ENCODE peak calls at places on chromosomes 2 and 18, in six cellular contexts. N, T, W, H, R and G are unnamed samples. For H4K20me1, the result is how much of the 10 kb centered on the place peaks cover.

GRCh38 chr18:73283788-73284187 is 416.0 kb upstream of the NETO1 start:
- DNase-seq in N (peak), T (no peak), W (no peak), H (peak), R (peak), G (no peak)

GRCh38 chr2:74942263-74942662 is 16.2 kb upstream of the POLE4 start:
- DNase-seq in N (no peak), T (no peak), W (no peak), H (no peak), R (no peak), G (no peak)

GRCh38 chr18:44859751-44860458 is 179.2 kb downstream of the SETBP1 start:
- DNase-seq in N (no peak), T (no peak), W (no peak), H (no peak), R (no peak), G (no peak)

GRCh38 chr2:159555651-159556392 is 60.5 kb downstream of the BAZ2B start:
- DNase-seq in N (no peak), T (no peak), W (no peak), H (no peak), R (no peak), G (no peak)

GRCh38 chr2:159225025-159226016 is 61.2 kb downstream of the WDSUB1 start:
- DNase-seq in N (no peak), T (no peak), W (no peak), H (no peak), R (no peak), G (no peak)

GRCh38 chr18:69843047-69843446 is 104.6 kb downstream of the CD226 start:
- DNase-seq in N (no peak), T (no peak), W (no peak), H (no peak), R (no peak), G (no peak)

GRCh38 chr2:174682578-174683391 is 81.5 kb downstream of the CHRNA1 start:
- DNase-seq in N (peak), T (peak), W (no peak), H (peak), R (no peak), G (no peak)

GRCh38 chr2:241858206-241859016 is at the start of gene PDCD1:
- DNase-seq in N (no peak), T (peak), W (peak), H (no peak), R (no peak), G (no peak)

GRCh38 chr2:9110893-9111569 is 95.6 kb upstream of the ASAP2 start:
- DNase-seq in N (peak), T (no peak), W (no peak), H (peak), R (peak), G (no peak)

GRCh38 chr2:42957109-42958035 is 165.0 kb upstream of the HAAO start:
- DNase-seq in N (peak), T (no peak), W (peak), H (peak), R (peak), G (peak)

GRCh38 chr18:23380001-23380550 is 73.0 kb upstream of the RIOK3 start:
- DNase-seq in N (peak), T (no peak), W (no peak), H (peak), R (peak), G (peak)

GRCh38 chr2:231068525-231069222 is 12.0 kb downstream of the PSMD1 start:
- DNase-seq in N (peak), T (no peak), W (peak), H (peak), R (peak), G (peak)

GRCh38 chr2:29518988-29519925 is 402.1 kb downstream of the ALK start:
- DNase-seq in N (peak), T (no peak), W (no peak), H (peak), R (peak), G (no peak)

GRCh38 chr2:132692816-132693215 is 22.8 kb upstream of the LYPD1 start:
- DNase-seq in N (peak), T (no peak), W (no peak), H (peak), R (peak), G (no peak)

GRCh38 chr2:143742631-143743030 is 613.4 kb downstream of the ARHGAP15 start:
- DNase-seq in N (peak), T (no peak), W (no peak), H (no peak), R (no peak), G (no peak)

GRCh38 chr2:7633556-7634153 is 716.4 kb downstream of the RNF144A start:
- DNase-seq in N (no peak), T (no peak), W (no peak), H (no peak), R (no peak), G (no peak)

GRCh38 chr18:3554091-3554601 is 104.2 kb downstream of the TGIF1 start:
- DNase-seq in N (no peak), T (no peak), W (peak), H (peak), R (peak), G (no peak)

GRCh38 chr2:177131858-177132257 is 80.7 kb upstream of the HNRNPA3 start:
- DNase-seq in N (no peak), T (no peak), W (no peak), H (no peak), R (no peak), G (no peak)

GRCh38 chr2:105410554-105410953 is 11.7 kb upstream of the FHL2 start:
- DNase-seq in N (peak), T (no peak), W (no peak), H (peak), R (peak), G (no peak)

GRCh38 chr2:129467941-129468340 is 511.5 kb upstream of the RAB6C start:
- DNase-seq in N (no peak), T (no peak), W (no peak), H (no peak), R (no peak), G (no peak)

GRCh38 chr2:169089182-169089581 is 19.8 kb downstream of the DHRS9 start:
- DNase-seq in N (no peak), T (no peak), W (no peak), H (no peak), R (no peak), G (no peak)

GRCh38 chr18:73688161-73688560 is 459.5 kb downstream of the FBXO15 start:
- DNase-seq in N (no peak), T (no peak), W (no peak), H (peak), R (peak), G (no peak)

GRCh38 chr2:101809656-101810055 is 112.1 kb downstream of the MAP4K4 start:
- DNase-seq in N (peak), T (no peak), W (no peak), H (peak), R (no peak), G (no peak)

GRCh38 chr18:58896734-58897508 is 32.2 kb downstream of the ZNF532 start:
- DNase-seq in N (no peak), T (no peak), W (no peak), H (no peak), R (no peak), G (no peak)

GRCh38 chr2:195406886-195407603 is 250.0 kb upstream of the SLC39A10 start:
- DNase-seq in N (peak), T (no peak), W (peak), H (peak), R (peak), G (no peak)

GRCh38 chr2:218776488-218776887 is 5.5 kb upstream of the CYP27A1 start:
- DNase-seq in N (no peak), T (no peak), W (no peak), H (no peak), R (no peak), G (no peak)

GRCh38 chr2:28896906-28897305 is 2.4 kb downstream of the WDR43 start:
- DNase-seq in N (peak), T (no peak), W (no peak), H (peak), R (peak), G (peak)

GRCh38 chr2:40256649-40257048 is 195.2 kb downstream of the SLC8A1 start:
- DNase-seq in N (no peak), T (no peak), W (peak), H (no peak), R (no peak), G (no peak)

GRCh38 chr2:226446406-226447001 is 353.1 kb downstream of the IRS1 start:
- DNase-seq in N (peak), T (no peak), W (no peak), H (peak), R (peak), G (no peak)

GRCh38 chr2:206432432-206433082 is 10.8 kb upstream of the ADAM23 start:
- DNase-seq in N (no peak), T (no peak), W (no peak), H (no peak), R (no peak), G (no peak)

GRCh38 chr2:85791704-85792565 is 38.1 kb downstream of the ATOH8 start:
- DNase-seq in N (no peak), T (no peak), W (no peak), H (no peak), R (no peak), G (no peak)

GRCh38 chr18:76801567-76802505 is 20.5 kb upstream of the ZNF236 start:
- DNase-seq in N (peak), T (peak), W (peak), H (peak), R (no peak), G (peak)

GRCh38 chr2:70069049-70069448 is 18.2 kb upstream of the PCBP1 start:
- DNase-seq in N (peak), T (peak), W (peak), H (peak), R (peak), G (peak)

DNA sequence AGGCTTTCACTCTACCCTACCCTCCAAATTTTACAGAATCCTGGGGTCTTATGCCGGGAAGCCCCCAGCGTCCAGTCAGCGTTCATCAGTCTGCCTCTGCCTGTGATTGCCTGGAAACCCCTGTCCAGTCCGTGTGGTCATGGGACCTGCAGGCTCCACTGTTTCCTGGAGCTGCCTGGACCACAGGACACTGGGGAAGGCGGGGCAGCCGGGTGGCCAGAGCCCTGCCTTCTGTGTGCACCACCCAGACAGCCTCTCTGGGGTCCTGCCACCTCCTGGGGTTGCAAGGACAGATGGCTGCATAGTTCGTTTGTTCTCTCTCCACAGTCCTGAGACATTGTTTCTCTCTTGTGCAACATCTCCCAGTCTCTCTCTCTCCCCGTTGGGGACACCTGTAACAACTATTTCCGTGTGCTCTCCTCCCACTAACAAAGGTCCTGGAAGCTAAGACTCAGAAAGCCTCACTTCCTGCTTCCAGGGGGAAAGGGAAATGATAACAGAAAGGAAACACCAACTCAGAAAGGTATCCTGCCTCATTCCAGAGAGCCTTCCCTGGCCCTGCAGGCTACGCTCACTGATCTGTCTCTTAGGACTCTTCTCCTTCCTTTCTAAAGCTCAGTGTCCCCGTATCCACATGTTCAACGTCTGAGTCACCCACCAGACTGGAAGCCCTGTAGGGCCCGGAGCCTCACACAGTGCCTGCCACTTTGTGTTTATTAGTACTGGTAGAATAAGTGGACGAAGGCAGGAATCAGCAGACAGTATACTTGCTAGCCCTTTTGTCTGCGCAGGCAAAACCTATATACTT is 192.8 kb upstream of the RAB12 start:
- DNase-seq in N (peak), T (no peak), W (peak), H (peak), R (no peak), G (peak)
- H3K27ac ChIP-seq in N (no peak), T (no peak), W (no peak), H (no peak), R (no peak), G (no peak)

DNA sequence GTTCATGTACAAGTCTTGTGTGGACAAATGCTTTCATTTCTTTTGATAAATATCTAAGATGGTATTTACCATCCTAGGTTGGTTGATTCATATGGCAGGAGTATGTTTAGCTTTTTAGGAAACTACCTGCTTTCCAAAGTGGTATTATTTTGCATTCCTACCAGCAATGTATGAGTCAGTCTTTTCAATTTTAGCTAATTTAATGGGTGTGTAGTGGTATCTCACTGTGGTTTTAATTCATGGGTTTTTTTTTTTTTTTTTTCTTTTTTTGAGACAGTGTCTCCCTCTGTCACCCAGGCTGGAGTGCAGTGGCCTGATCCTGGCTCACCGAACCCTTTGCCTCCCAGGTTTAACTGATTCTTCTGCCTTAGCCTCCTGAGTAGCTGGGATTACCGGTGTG is 4.2 kb downstream of the ZNF512 start:
- DNase-seq in N (no peak), T (no peak), W (no peak), H (no peak), R (no peak), G (no peak)
- H4K20me1 ChIP-seq in N (under half), T (under half), W (under half), H (under half), R (half or more), G (under half)

GRCh38 chr2:47002031-47002430 is 86.4 kb upstream of the MCFD2 start:
- DNase-seq in N (no peak), T (no peak), W (no peak), H (no peak), R (no peak), G (no peak)

GRCh38 chr2:47003641-47004427 is 88.2 kb upstream of the MCFD2 start:
- DNase-seq in N (no peak), T (no peak), W (no peak), H (peak), R (no peak), G (peak)

GRCh38 chr2:47000679-47001075 is 85.1 kb upstream of the MCFD2 start:
- DNase-seq in N (no peak), T (no peak), W (no peak), H (no peak), R (no peak), G (no peak)

GRCh38 chr2:47004905-47005495 is 89.4 kb upstream of the MCFD2 start:
- DNase-seq in N (no peak), T (no peak), W (no peak), H (no peak), R (no peak), G (no peak)

GRCh38 chr2:47002480-47003381 is 87.1 kb upstream of the MCFD2 start:
- DNase-seq in N (no peak), T (no peak), W (no peak), H (peak), R (no peak), G (peak)
- TF ChIP-seq CTCF in N (no peak), T (no peak), W (no peak), H (no peak), R (no peak), G (no peak)

GRCh38 chr2:167726788-167727187 is 520.6 kb downstream of the STK39 start:
- DNase-seq in N (no peak), T (no peak), W (no peak), H (no peak), R (no peak), G (no peak)
- H3K27ac ChIP-seq in N (no peak), T (no peak), W (no peak), H (no peak), R (no peak), G (no peak)

GRCh38 chr2:209070262-209070661 is 353.6 kb upstream of the MAP2 start:
- DNase-seq in N (no peak), T (no peak), W (no peak), H (no peak), R (no peak), G (no peak)

GRCh38 chr2:209074711-209075110 is 349.1 kb upstream of the MAP2 start:
- DNase-seq in N (no peak), T (no peak), W (no peak), H (no peak), R (no peak), G (no peak)

GRCh38 chr2:209076151-209076550 is 347.7 kb upstream of the MAP2 start:
- DNase-seq in N (no peak), T (no peak), W (no peak), H (no peak), R (no peak), G (no peak)

GRCh38 chr2:209073151-209073550 is 350.7 kb upstream of the MAP2 start:
- DNase-seq in N (no peak), T (no peak), W (no peak), H (no peak), R (no peak), G (no peak)
- H4K20me1 ChIP-seq in N (under half), T (under half), W (under half), H (under half), R (under half), G (under half)